ENCODE peak calls at places on chromosomes 12 and 14, in six cellular contexts. N is K562; L is left ventricle myocardium superior; B is T-helper 17 cell; S is activated CD8-positive, alpha-beta T cell treated with anti-CD3 and anti-CD28 coated beads, Interleukin-2, amount 10 ng/mL, durations not matched to agents 7 days and 5 days; J is CD8-positive, alpha-beta T cell. Y is an unnamed sample.

GRCh38 chr12:90099288-90099687 is 390.6 kb upstream of the ATP2B1 start:
- ATAC-seq in B (no peak), L (no peak), S (no peak), J (no peak), N (no peak), Y (no peak)

GRCh38 chr14:69682607-69683263 is 71.3 kb downstream of the SUSD6 start:
- ATAC-seq in L (no peak), B (peak), S (peak), J (peak), N (no peak), Y (peak)

GRCh38 chr14:57493467-57494181 is at the start of gene CCDC198:
- ATAC-seq in J (peak), N (no peak), S (peak), B (no peak), L (no peak), Y (no peak)

GRCh38 chr12:48788522-48788851 is 402 bp downstream of the ADCY6 start:
- ATAC-seq in N (no peak), S (peak), L (no peak), B (no peak), J (no peak), Y (peak)

GRCh38 chr12:13591488-13591887 is 389.9 kb downstream of the GRIN2B start:
- ATAC-seq in S (no peak), N (no peak), B (no peak), L (no peak), J (no peak), Y (no peak)

GRCh38 chr12:87756111-87756510 is 273.1 kb downstream of the C12orf50 start:
- ATAC-seq in N (no peak), L (no peak), S (no peak), B (no peak), J (no peak), Y (no peak)

GRCh38 chr14:58662028-58662427 is 24.3 kb downstream of the DACT1 start:
- ATAC-seq in L (no peak), J (no peak), B (no peak), S (no peak), N (no peak), Y (no peak)

GRCh38 chr12:124506145-124506831 is 61.1 kb downstream of the NCOR2 start:
- ATAC-seq in B (peak), L (peak), N (peak), J (no peak), S (no peak), Y (peak)

GRCh38 chr12:28110329-28110728 is 79.9 kb upstream of the CCDC91 start:
- ATAC-seq in L (no peak), S (no peak), N (peak), J (no peak), B (no peak), Y (no peak)

GRCh38 chr12:118330421-118331018 is 42.2 kb downstream of the TAOK3 start:
- ATAC-seq in N (peak), S (no peak), J (no peak), L (peak), B (peak), Y (no peak)

GRCh38 chr12:76266797-76267196 is 81.4 kb downstream of the BBS10 start:
- ATAC-seq in S (no peak), J (no peak), B (no peak), L (peak), N (no peak), Y (peak)

GRCh38 chr14:100203962-100204834 is 34.7 kb upstream of the YY1 start:
- ATAC-seq in S (no peak), L (peak), N (no peak), J (no peak), B (no peak), Y (no peak)

GRCh38 chr14:33307691-33308369 is 369.2 kb downstream of the NPAS3 start:
- ATAC-seq in N (no peak), S (no peak), B (no peak), L (peak), J (no peak), Y (peak)

GRCh38 chr14:91866061-91866460 is 1.3 kb downstream of the TC2N start:
- ATAC-seq in B (no peak), N (no peak), L (no peak), J (no peak), S (peak), Y (no peak)

GRCh38 chr14:59342516-59343484 is 122.4 kb downstream of the GPR135 start:
- ATAC-seq in S (no peak), J (no peak), N (no peak), B (no peak), L (peak), Y (no peak)

GRCh38 chr14:73741386-73741875 is 27.2 kb upstream of the PNMA1 start:
- ATAC-seq in J (peak), S (peak), L (peak), N (peak), B (peak), Y (peak)

GRCh38 chr12:93466625-93467350 is 526 bp upstream of the MRPL42 start:
- ATAC-seq in N (peak), J (no peak), L (peak), S (no peak), B (no peak), Y (no peak)

GRCh38 chr12:130709151-130710000 is 6.7 kb downstream of the RIMBP2 start:
- ATAC-seq in B (no peak), J (no peak), L (no peak), S (no peak), N (no peak), Y (no peak)

GRCh38 chr14:88411039-88411438 is 25.6 kb downstream of the SPATA7 start:
- ATAC-seq in J (no peak), B (no peak), S (no peak), L (no peak), N (peak), Y (no peak)

GRCh38 chr12:15749937-15750336 is 39.3 kb downstream of the EPS8 start:
- ATAC-seq in N (no peak), B (no peak), J (no peak), S (no peak), L (no peak), Y (no peak)

GRCh38 chr12:57568838-57569237 is 19.0 kb downstream of the KIF5A start:
- ATAC-seq in J (no peak), B (no peak), N (no peak), S (no peak), L (no peak), Y (no peak)

GRCh38 chr14:74906923-74907620 is 16.0 kb downstream of the RPS6KL1 start:
- ATAC-seq in B (no peak), L (peak), N (peak), J (no peak), S (no peak), Y (no peak)

GRCh38 chr12:88746386-88746785 is 166.1 kb upstream of the KITLG start:
- ATAC-seq in S (no peak), N (no peak), B (no peak), J (no peak), L (no peak), Y (no peak)

GRCh38 chr12:47360771-47361388 is 281.1 kb upstream of the AMIGO2 start:
- ATAC-seq in N (peak), S (peak), J (peak), B (peak), L (peak), Y (no peak)

GRCh38 chr14:72443991-72444431 is 449.9 kb downstream of the DPF3 start:
- ATAC-seq in S (peak), J (peak), L (no peak), N (no peak), B (peak), Y (no peak)

GRCh38 chr12:47189753-47190152 is 110.0 kb upstream of the AMIGO2 start:
- ATAC-seq in B (no peak), L (peak), J (no peak), N (peak), S (no peak), Y (no peak)

GRCh38 chr14:60094306-60094897 is 2.7 kb downstream of the PCNX4 start:
- ATAC-seq in N (peak), B (no peak), S (no peak), J (no peak), L (peak), Y (no peak)

GRCh38 chr14:67428501-67429031 is 16.6 kb upstream of the PLEK2 start:
- ATAC-seq in L (peak), N (peak), J (no peak), S (no peak), B (no peak), Y (no peak)

GRCh38 chr12:29447285-29447975 is 50.1 kb downstream of the OVCH1 start:
- ATAC-seq in S (no peak), J (no peak), B (no peak), N (no peak), L (no peak), Y (no peak)

GRCh38 chr12:101414533-101415119 is 7.1 kb upstream of the ARL1 start:
- ATAC-seq in N (peak), J (no peak), L (no peak), S (no peak), B (no peak), Y (peak)

Y was measured in gastroesophageal sphincter.